ENCODE peak calls at places on chromosomes 4 and X, in four cellular contexts. H is naive thymus-derived CD8-positive, alpha-beta T cell; W is nephron progenitor cell; R is thoracic aorta. O is an unnamed sample.

GRCh38 chrX:14354541-14354940 is 174.8 kb upstream of the GLRA2 start:
- DNase-seq in H (no peak), R (no peak), W (no peak), O (peak)

GRCh38 chr4:158682071-158682470 is 10.0 kb downstream of the ETFDH start:
- DNase-seq in W (no peak), R (no peak), H (no peak), O (no peak)

GRCh38 chrX:15567886-15568616 is 32.7 kb downstream of the ACE2 start:
- DNase-seq in H (no peak), R (no peak), W (no peak), O (no peak)

GRCh38 chrX:55907968-55908607 is 190.5 kb downstream of the RRAGB start:
- DNase-seq in R (no peak), W (peak), H (peak), O (no peak)

GRCh38 chr4:680931-681645 is 6.7 kb downstream of the MYL5 start:
- DNase-seq in H (peak), R (no peak), W (peak), O (no peak)

GRCh38 chr4:182015893-182016292 is 227.3 kb upstream of the TENM3 start:
- DNase-seq in H (no peak), W (no peak), R (no peak), O (peak)

GRCh38 chr4:185738038-185738552 is 73.9 kb downstream of the SORBS2 start:
- DNase-seq in W (no peak), H (no peak), R (no peak), O (peak)

GRCh38 chr4:73998040-73999011 is at the start of gene CXCL5:
- DNase-seq in R (no peak), W (peak), H (no peak), O (peak)

GRCh38 chr4:158172558-158173258 is at the start of gene GASK1B:
- DNase-seq in R (no peak), H (no peak), W (peak), O (peak)

GRCh38 chr4:182246401-182247205 is 3.4 kb downstream of the TENM3 start:
- DNase-seq in H (no peak), R (no peak), W (no peak), O (peak)

GRCh38 chr4:182017038-182017437 is 226.2 kb upstream of the TENM3 start:
- DNase-seq in R (no peak), W (no peak), H (no peak), O (no peak)

GRCh38 chrX:16646366-16647168 is 3.4 kb upstream of the S100G start:
- DNase-seq in W (no peak), R (no peak), H (no peak), O (no peak)

GRCh38 chr4:116122131-116122530 is 963.2 kb downstream of the TRAM1L1 start:
- DNase-seq in W (no peak), H (no peak), R (no peak), O (no peak)

GRCh38 chr4:175456131-175456530 is 355.9 kb downstream of the GPM6A start:
- DNase-seq in W (no peak), R (no peak), H (no peak), O (no peak)

GRCh38 chr4:6327220-6327917 is 57.7 kb downstream of the WFS1 start:
- DNase-seq in W (peak), H (peak), R (peak), O (peak)

GRCh38 chr4:83109480-83110221 is 4.9 kb downstream of the PLAC8 start:
- DNase-seq in R (no peak), W (peak), H (peak), O (peak)

GRCh38 chr4:105196523-105197145 is 50.0 kb downstream of the TET2 start:
- DNase-seq in W (no peak), R (no peak), H (peak), O (peak)

GRCh38 chr4:184801781-184802180 is 24.0 kb downstream of the ACSL1 start:
- DNase-seq in H (no peak), R (no peak), W (no peak), O (peak)

GRCh38 chr4:147822128-147822527 is 90.2 kb downstream of the ARHGAP10 start:
- DNase-seq in W (no peak), H (no peak), R (no peak), O (peak)

GRCh38 chr4:183870997-183871396 is 34.1 kb upstream of the STOX2 start:
- DNase-seq in H (no peak), W (no peak), R (no peak), O (no peak)

GRCh38 chrX:148928803-148929202 is 428.4 kb downstream of the AFF2 start:
- DNase-seq in H (no peak), R (no peak), W (no peak), O (peak)

GRCh38 chrX:40358994-40359393 is 221.8 kb upstream of the ATP6AP2 start:
- DNase-seq in H (no peak), W (no peak), R (no peak), O (no peak)

GRCh38 chr4:177010421-177010820 is 217.7 kb upstream of the VEGFC start:
- DNase-seq in W (no peak), H (no peak), R (no peak), O (no peak)

GRCh38 chr4:75525108-75525507 is 10.8 kb downstream of the THAP6 start:
- DNase-seq in R (no peak), W (no peak), H (no peak), O (no peak)

GRCh38 chr4:22962186-22962786 is 269.5 kb downstream of the GBA3 start:
- DNase-seq in H (no peak), R (no peak), W (peak), O (peak)

GRCh38 chrX:100649550-100650356 is 5.8 kb downstream of the SRPX2 start:
- DNase-seq in H (no peak), W (peak), R (no peak), O (peak)

GRCh38 chr4:173289351-173289725 is 44.8 kb downstream of the HMGB2 start:
- DNase-seq in R (no peak), W (no peak), H (no peak), O (peak)

GRCh38 chr4:115944146-115944905 is 830.9 kb upstream of the NDST4 start:
- DNase-seq in W (no peak), R (no peak), H (no peak), O (no peak)

GRCh38 chr4:3439391-3439790 is 2.4 kb upstream of the HGFAC start:
- DNase-seq in H (no peak), R (no peak), W (no peak), O (no peak)

GRCh38 chrX:126770179-126770578 is 49.4 kb upstream of the PRR32 start:
- DNase-seq in R (no peak), H (no peak), W (no peak), O (no peak)

GRCh38 chrX:36583674-36584073 is 424.5 kb upstream of the FAM47C start:
- DNase-seq in R (no peak), H (no peak), W (no peak), O (no peak)

GRCh38 chr4:95432466-95432865 is 116.3 kb downstream of the UNC5C start:
- DNase-seq in W (no peak), H (no peak), R (no peak), O (no peak)

GRCh38 chr4:151605215-151605614 is 155.6 kb downstream of the GATB start:
- DNase-seq in H (no peak), R (no peak), W (no peak), O (no peak)

GRCh38 chr4:173013232-173013932 is 155.2 kb upstream of the GALNT7 start:
- DNase-seq in H (peak), R (no peak), W (peak), O (peak)

GRCh38 chr4:139020384-139020783 is 4.8 kb downstream of the NOCT start:
- DNase-seq in R (no peak), W (no peak), H (no peak), O (no peak)

GRCh38 chr4:38800956-38801450 is 3.6 kb downstream of the TLR1 start:
- DNase-seq in R (no peak), W (no peak), H (no peak), O (no peak)

GRCh38 chrX:129642641-129643040 is 12.1 kb downstream of the APLN start:
- DNase-seq in R (no peak), H (no peak), W (no peak), O (no peak)

O was measured in IMR-90.